ENCODE peak calls at places on chromosome 14, in seven cellular contexts. C, N, I, J, A, T and Y are unnamed samples.

GRCh38 chr14:79584679-79585078 is 626.6 kb downstream of the DIO2 start:
- DNase-seq in J (no peak), T (no peak), C (no peak), N (no peak), A (no peak), I (no peak), Y (no peak)

GRCh38 chr14:45786266-45786665 is 533.3 kb upstream of the MIS18BP1 start:
- DNase-seq in A (no peak), J (no peak), T (no peak), I (no peak), C (no peak), N (no peak), Y (no peak)

GRCh38 chr14:104604461-104605449 is at the start of gene TMEM179:
- DNase-seq in C (peak; percentile 89), J (peak; percentile 15), T (peak; percentile 7), A (peak; percentile 84), I (no peak), N (no peak), Y (peak; percentile 71)

GRCh38 chr14:75044322-75044721 is 6.9 kb downstream of the MLH3 start:
- DNase-seq in A (no peak), T (no peak), J (no peak), N (no peak), C (no peak), I (no peak), Y (no peak)

GRCh38 chr14:72291908-72292688 is 359.9 kb downstream of the RGS6 start:
- DNase-seq in T (peak; percentile 24), N (peak; percentile 15), J (peak; percentile 1), C (peak; percentile 42), A (peak; percentile 20), I (peak; percentile 31), Y (peak; percentile 29)

GRCh38 chr14:74855945-74856344 is 20.0 kb downstream of the PROX2 start:
- DNase-seq in N (no peak), J (no peak), A (no peak), T (no peak), C (no peak), I (no peak), Y (no peak)

GRCh38 chr14:92540472-92541048 is 27.0 kb downstream of the RIN3 start:
- DNase-seq in I (no peak), J (no peak), A (no peak), T (no peak), N (peak; percentile 59), C (no peak), Y (no peak)

GRCh38 chr14:41349289-41349910 is 257.3 kb upstream of the LRFN5 start:
- DNase-seq in J (no peak), A (no peak), I (no peak), T (no peak), C (no peak), N (no peak), Y (no peak)

GRCh38 chr14:89444536-89445125 is 27.6 kb upstream of the FOXN3 start:
- DNase-seq in A (no peak), N (no peak), C (no peak), J (no peak), T (no peak), I (no peak), Y (no peak)

GRCh38 chr14:75803768-75804167 is 142.7 kb downstream of the TTLL5 start:
- DNase-seq in I (no peak), T (no peak), C (no peak), N (no peak), J (no peak), A (no peak), Y (peak; percentile 26)

GRCh38 chr14:85063747-85064146 is 466.2 kb upstream of the FLRT2 start:
- DNase-seq in J (no peak), C (no peak), T (no peak), N (no peak), A (no peak), I (no peak), Y (no peak)

GRCh38 chr14:88354358-88354757 is 31.1 kb upstream of the SPATA7 start:
- DNase-seq in J (no peak), A (no peak), N (no peak), I (no peak), C (no peak), T (peak; percentile 45), Y (no peak)

GRCh38 chr14:63470877-63471565 is 72.2 kb downstream of the PPP2R5E start:
- DNase-seq in A (no peak), I (peak; percentile 68), C (no peak), N (peak; percentile 16), J (no peak), T (peak; percentile 87), Y (no peak)

GRCh38 chr14:61925732-61926445 is 163.7 kb downstream of the SNAPC1 start:
- DNase-seq in N (no peak), C (no peak), A (no peak), J (no peak), I (no peak), T (no peak), Y (no peak)

GRCh38 chr14:73472182-73473114 is 14.1 kb upstream of the NUMB start:
- DNase-seq in J (no peak), I (peak; percentile 57), N (peak; percentile 60), A (peak; percentile 45), T (peak; percentile 64), C (peak; percentile 63), Y (no peak)

GRCh38 chr14:39107624-39108023 is 4.6 kb upstream of the SEC23A start:
- DNase-seq in J (no peak), I (no peak), T (peak; percentile 78), C (peak; percentile 14), N (no peak), A (no peak), Y (no peak)

GRCh38 chr14:36518031-36518585 is 1.9 kb downstream of the NKX2-1 start:
- DNase-seq in J (no peak), I (no peak), A (no peak), T (no peak), C (no peak), N (no peak), Y (no peak)

GRCh38 chr14:31297701-31298344 is 90.2 kb upstream of the HECTD1 start:
- DNase-seq in T (no peak), J (no peak), I (no peak), C (no peak), A (no peak), N (no peak), Y (no peak)
- TF ChIP-seq SP1 in T (no peak), J (no peak), I (no peak), C (no peak), A (no peak), N (no peak), Y (no peak)

DNA sequence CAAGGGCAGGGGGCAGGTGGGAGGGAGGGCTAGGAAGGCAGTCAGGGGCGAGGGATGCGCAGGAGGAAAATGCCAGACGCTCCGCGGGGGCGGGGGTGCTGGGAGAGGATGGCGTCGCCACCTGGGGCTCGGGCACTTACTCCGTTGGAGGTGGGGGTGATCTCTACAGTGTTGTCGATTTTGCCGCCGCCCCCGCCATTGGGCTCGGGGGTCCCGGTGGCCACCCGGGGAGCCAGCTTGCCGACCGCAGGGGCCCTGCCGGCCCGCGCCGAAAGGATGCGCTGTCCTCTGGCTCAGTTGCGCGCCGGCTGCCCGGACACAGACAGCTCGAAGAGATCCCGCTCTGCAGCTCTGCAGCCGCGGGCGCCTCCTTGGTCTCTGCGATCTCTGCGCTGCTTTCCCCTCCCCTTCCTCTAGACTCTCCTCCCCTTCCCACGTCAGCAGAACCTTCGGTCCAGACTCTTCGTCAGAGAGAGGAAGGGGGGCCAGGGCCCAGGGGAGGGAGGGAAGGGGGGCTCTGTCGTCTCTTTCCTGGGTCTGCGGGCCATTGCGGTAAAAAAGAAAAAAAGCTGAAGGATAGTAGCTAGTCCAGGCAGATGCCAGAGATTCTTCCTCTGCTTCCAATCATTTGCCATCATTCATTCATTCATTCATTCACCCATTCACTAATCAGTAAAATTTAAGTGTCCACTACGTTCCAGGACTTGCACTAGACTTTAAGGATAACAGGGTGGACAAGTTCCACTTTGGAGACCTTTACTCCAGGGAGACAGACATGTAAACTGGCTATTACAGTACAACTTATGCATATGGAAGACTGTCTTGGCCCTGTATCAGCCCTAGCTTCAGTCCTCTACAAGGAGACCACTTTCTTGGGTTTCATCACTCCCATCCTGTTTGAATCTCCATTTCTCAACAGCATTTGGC is at the start of gene SLC22A17:
- DNase-seq in I (no peak), A (peak; percentile 32), N (peak; percentile 13), J (no peak), C (peak; percentile 74), T (peak; percentile 45), Y (peak; percentile 84)
- TF ChIP-seq SP1 in I (no peak), A (no peak), N (no peak), J (no peak), C (no peak), T (no peak), Y (peak; percentile 31)

DNA sequence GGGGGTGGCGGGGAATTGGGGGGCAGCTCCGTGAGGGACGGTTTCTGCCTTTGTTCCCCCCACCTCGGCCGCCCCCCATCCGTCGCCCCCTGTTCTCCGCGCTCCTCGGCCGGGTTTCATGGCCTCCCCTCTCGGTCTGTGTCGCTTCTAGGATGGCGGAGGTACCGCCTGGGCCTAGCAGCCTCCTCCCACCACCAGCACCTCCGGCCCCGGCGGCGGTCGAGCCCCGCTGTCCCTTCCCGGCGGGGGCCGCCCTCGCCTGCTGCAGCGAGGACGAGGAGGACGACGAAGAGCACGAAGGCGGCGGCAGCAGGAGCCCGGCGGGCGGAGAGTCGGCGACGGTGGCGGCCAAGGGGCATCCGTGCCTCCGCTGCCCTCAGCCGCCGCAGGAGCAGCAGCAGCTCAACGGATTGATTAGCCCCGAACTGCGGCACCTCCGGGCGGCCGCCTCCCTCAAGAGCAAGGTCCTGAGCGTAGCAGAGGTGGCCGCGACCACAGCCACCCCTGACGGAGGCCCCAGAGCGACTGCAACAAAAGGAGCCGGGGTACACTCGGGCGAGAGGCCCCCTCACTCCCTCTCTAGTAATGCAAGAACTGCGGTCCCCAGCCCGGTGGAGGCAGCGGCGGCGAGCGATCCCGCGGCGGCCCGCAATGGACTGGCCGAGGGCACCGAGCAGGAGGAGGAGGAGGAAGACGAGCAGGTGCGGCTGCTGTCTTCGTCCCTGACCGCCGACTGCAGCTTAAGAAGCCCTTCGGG is 598 bp downstream of the NAA30 start:
- DNase-seq in J (no peak), C (peak; percentile 40), I (no peak), T (no peak), N (no peak), A (no peak), Y (peak; percentile 56)
- TF ChIP-seq SP1 in J (no peak), C (no peak), I (no peak), T (no peak), N (no peak), A (no peak), Y (no peak)

DNA sequence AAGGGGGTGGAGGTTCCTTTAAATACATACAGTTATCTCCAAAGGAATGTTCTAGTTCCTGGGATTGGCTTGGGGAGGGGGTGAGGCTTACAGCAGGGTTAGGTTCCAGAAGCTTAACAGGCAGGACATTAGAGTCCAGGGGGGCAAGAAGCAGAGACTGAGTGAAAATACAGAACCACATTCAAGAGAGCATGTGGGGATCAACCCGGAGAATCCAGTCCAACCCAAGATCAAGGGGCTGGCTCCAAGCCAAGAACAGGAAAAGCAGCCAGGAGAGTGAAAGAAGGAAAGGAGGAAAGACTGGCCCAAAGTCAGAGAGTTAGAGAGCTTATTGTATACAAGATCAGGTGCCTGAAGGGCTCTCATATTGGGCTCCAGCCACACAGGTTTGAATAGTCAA is 190.3 kb upstream of the CDKN3 start:
- DNase-seq in T (no peak), J (no peak), N (no peak), A (no peak), I (no peak), C (no peak), Y (no peak)
- TF ChIP-seq SP1 in T (no peak), J (no peak), N (no peak), A (no peak), I (no peak), C (no peak), Y (no peak)